ENCODE peak calls at places on chromosomes 2 and 18, in six cellular contexts. M is neural crest cell, X is GM20000, I is NCI-H1694, A is kidney tubule cell, R is fibroblast of the conjunctiva. U is an unnamed sample.

GRCh38 chr2:28375236-28375635 is 17.4 kb upstream of the FOSL2 start:
- DNase-seq in A (no peak), X (no peak), I (no peak), M (no peak), R (no peak), U (no peak)

GRCh38 chr2:8984855-8985254 is 18.6 kb downstream of the MBOAT2 start:
- DNase-seq in M (no peak), A (no peak), X (no peak), R (no peak), I (no peak), U (no peak)

GRCh38 chr18:73724908-73725307 is 422.7 kb downstream of the FBXO15 start:
- DNase-seq in I (peak), M (no peak), R (no peak), X (no peak), A (no peak), U (no peak)

GRCh38 chr18:50871846-50872245 is 7.1 kb upstream of the ME2 start:
- DNase-seq in X (no peak), M (no peak), I (no peak), A (no peak), R (no peak), U (no peak)

GRCh38 chr2:141201161-141201560 is 929.7 kb downstream of the LRP1B start:
- DNase-seq in I (no peak), M (no peak), R (no peak), X (no peak), A (peak), U (no peak)

GRCh38 chr2:172743143-172743542 is 7.5 kb downstream of the RAPGEF4 start:
- DNase-seq in I (no peak), M (no peak), A (no peak), X (no peak), R (no peak), U (no peak)

GRCh38 chr2:236170678-236171212 is 2.6 kb upstream of the GBX2 start:
- DNase-seq in A (no peak), I (no peak), M (no peak), X (peak), R (no peak), U (no peak)

GRCh38 chr2:46032161-46032813 is 264.9 kb upstream of the EPAS1 start:
- DNase-seq in A (no peak), I (no peak), R (no peak), X (no peak), M (no peak), U (no peak)

GRCh38 chr2:212929971-212930370 is 221.4 kb downstream of the IKZF2 start:
- DNase-seq in A (no peak), M (no peak), R (no peak), X (no peak), I (no peak), U (no peak)

GRCh38 chr2:36800381-36800780 is 103.9 kb downstream of the VIT start:
- DNase-seq in I (no peak), X (no peak), A (no peak), R (no peak), M (no peak), U (no peak)

GRCh38 chr18:10230072-10230471 is 224.4 kb upstream of the APCDD1 start:
- DNase-seq in R (peak), I (no peak), A (peak), M (no peak), X (no peak), U (peak)

GRCh38 chr18:39494211-39494896 is 1928.8 kb upstream of the CELF4 start:
- DNase-seq in R (no peak), X (no peak), I (no peak), A (no peak), M (no peak), U (no peak)

GRCh38 chr2:109331864-109332848 is 203.2 kb downstream of the SH3RF3 start:
- DNase-seq in A (peak), R (peak), I (peak), M (no peak), X (no peak), U (peak)

GRCh38 chr18:3998698-3999333 is 456.3 kb downstream of the DLGAP1 start:
- DNase-seq in X (peak), A (peak), R (peak), M (peak), I (peak), U (peak)

GRCh38 chr2:36318547-36318946 is 37.0 kb upstream of the CRIM1 start:
- DNase-seq in M (no peak), R (no peak), A (no peak), X (no peak), I (no peak), U (no peak)

GRCh38 chr2:54512183-54512582 is 56.1 kb downstream of the SPTBN1 start:
- DNase-seq in X (no peak), M (no peak), R (no peak), A (no peak), I (no peak), U (no peak)

GRCh38 chr2:157184161-157184910 is 73.2 kb upstream of the GALNT5 start:
- DNase-seq in A (no peak), R (no peak), I (no peak), M (no peak), X (no peak), U (no peak)

GRCh38 chr2:162217596-162217995 is 25.6 kb downstream of the FAP start:
- DNase-seq in M (no peak), A (no peak), X (no peak), I (no peak), R (peak), U (no peak)

GRCh38 chr2:180925700-180926099 is 54.7 kb upstream of the UBE2E3 start:
- DNase-seq in R (no peak), A (no peak), I (no peak), X (no peak), M (no peak), U (no peak)

GRCh38 chr2:46974174-46974573 is 58.6 kb upstream of the MCFD2 start:
- DNase-seq in A (no peak), X (no peak), I (no peak), M (no peak), R (no peak), U (no peak)

GRCh38 chr2:173288561-173288960 is 66.1 kb upstream of the CDCA7 start:
- DNase-seq in X (no peak), R (no peak), M (no peak), I (no peak), A (no peak), U (peak)

GRCh38 chr2:38194751-38195150 is 118.8 kb upstream of the CYP1B1 start:
- DNase-seq in A (peak), M (no peak), R (no peak), X (no peak), I (no peak), U (no peak)

GRCh38 chr2:178271629-178272333 is 77.5 kb downstream of the OSBPL6 start:
- DNase-seq in A (no peak), M (no peak), X (no peak), I (no peak), R (peak), U (peak)

GRCh38 chr2:178579006-178579405 is 98.7 kb downstream of the PLEKHA3 start:
- DNase-seq in X (no peak), A (no peak), R (peak), I (no peak), M (no peak), U (no peak)

GRCh38 chr2:230441188-230441897 is 25.3 kb downstream of the SP100 start:
- DNase-seq in M (no peak), A (no peak), R (peak), X (no peak), I (no peak), U (no peak)

GRCh38 chr2:61758991-61759390 is 94.9 kb downstream of the FAM161A start:
- DNase-seq in M (no peak), X (no peak), R (peak), A (no peak), I (no peak), U (peak)

GRCh38 chr2:236342507-236342906 is 78.3 kb upstream of the ASB18 start:
- DNase-seq in A (no peak), R (no peak), I (no peak), M (no peak), X (no peak), U (no peak)

GRCh38 chr2:101277111-101277510 is 24.4 kb downstream of the CNOT11 start:
- DNase-seq in R (peak), M (no peak), I (no peak), X (no peak), A (no peak), U (no peak)

GRCh38 chr2:132676999-132677398 is 7.0 kb upstream of the LYPD1 start:
- DNase-seq in X (no peak), I (peak), R (no peak), A (peak), M (no peak), U (no peak)

GRCh38 chr2:96954490-96954846 is 31.9 kb downstream of the FAM178B start:
- DNase-seq in M (no peak), R (no peak), A (no peak), X (peak), I (no peak), U (no peak)

GRCh38 chr18:59814872-59815271 is 84.9 kb upstream of the PMAIP1 start:
- DNase-seq in X (no peak), A (peak), I (no peak), M (no peak), R (no peak), U (peak)

GRCh38 chr18:9649164-9649540 is 34.8 kb upstream of the PPP4R1 start:
- DNase-seq in X (no peak), R (no peak), I (no peak), M (no peak), A (no peak), U (no peak)

GRCh38 chr18:48319796-48320638 is 89.2 kb downstream of the ZBTB7C start:
- DNase-seq in I (no peak), X (no peak), M (no peak), A (peak), R (no peak), U (no peak)

GRCh38 chr2:206158563-206159345 is 490 bp downstream of the NDUFS1 start:
- DNase-seq in R (no peak), I (no peak), M (no peak), X (no peak), A (peak), U (no peak)